ENCODE peak calls at places on chromosomes 4 and X, in seven cellular contexts. R is upper lobe of left lung; E is naive thymus-derived CD8-positive, alpha-beta T cell; G is NB4; O is AG10803; H is fibroblast of the aortic adventitia; V is T-helper 2 cell. T is an unnamed sample.
A peak's percentile ranks its signal among the peaks of the same experiment; 100 is the strongest.

GRCh38 chr4:20984011-20984836 is 284.0 kb downstream of the PACRGL start:
- DNase-seq in R (peak; percentile 67), E (no peak), G (no peak), O (no peak), H (no peak), V (no peak), T (no peak)

GRCh38 chr4:7398788-7399432 is 35.8 kb downstream of the PSAPL1 start:
- DNase-seq in R (no peak), E (no peak), G (no peak), O (no peak), H (no peak), V (no peak), T (no peak)

GRCh38 chr4:4947721-4948120 is 71.5 kb downstream of the CYTL1 start:
- DNase-seq in R (no peak), E (no peak), G (no peak), O (no peak), H (peak; percentile 44), V (no peak), T (no peak)

GRCh38 chrX:56788229-56788628 is 59.2 kb downstream of the NBDY start:
- DNase-seq in R (no peak), E (no peak), G (peak; percentile 69), O (no peak), H (peak; percentile 80), V (no peak), T (no peak)

GRCh38 chr4:41369680-41370079 is 113.0 kb downstream of the UCHL1 start:
- DNase-seq in R (no peak), E (no peak), G (no peak), O (no peak), H (no peak), V (no peak), T (no peak)

GRCh38 chrX:16114640-16115039 is 8.7 kb upstream of the GRPR start:
- DNase-seq in R (no peak), E (no peak), G (peak; percentile 71), O (peak; percentile 95), H (peak; percentile 69), V (peak; percentile 9), T (no peak)

GRCh38 chrX:152600853-152601635 is 36.7 kb upstream of the GABRQ start:
- DNase-seq in R (no peak), E (no peak), G (no peak), O (no peak), H (no peak), V (peak; percentile 3), T (no peak)

GRCh38 chr4:147550626-147551250 is 66.5 kb upstream of the TMEM184C start:
- DNase-seq in R (no peak), E (no peak), G (no peak), O (peak; percentile 39), H (peak; percentile 61), V (peak; percentile 14), T (peak; percentile 38)

GRCh38 chr4:78058591-78059523 is 1.7 kb downstream of the FRAS1 start:
- DNase-seq in R (peak; percentile 81), E (no peak), G (no peak), O (peak; percentile 27), H (peak; percentile 16), V (no peak), T (peak; percentile 43)

GRCh38 chrX:44873415-44874270 is 655 bp downstream of the KDM6A start:
- DNase-seq in R (peak; percentile 90), E (peak; percentile 44), G (peak; percentile 87), O (peak; percentile 42), H (peak; percentile 51), V (peak; percentile 63), T (peak; percentile 66)

GRCh38 chr4:168877779-168878491 is 132.1 kb downstream of the CBR4 start:
- DNase-seq in R (peak; percentile 92), E (peak; percentile 20), G (peak; percentile 45), O (peak; percentile 38), H (no peak), V (peak; percentile 42), T (peak; percentile 58)

GRCh38 chrX:3669841-3670240 is 43.6 kb downstream of the PRKX start:
- DNase-seq in R (no peak), E (no peak), G (no peak), O (no peak), H (no peak), V (no peak), T (no peak)

GRCh38 chrX:138710866-138711331 is 618 bp downstream of the FGF13 start:
- DNase-seq in R (peak; percentile 64), E (no peak), G (no peak), O (no peak), H (no peak), V (no peak), T (no peak)

GRCh38 chr4:15779336-15779735 is 1.2 kb downstream of the CD38 start:
- DNase-seq in R (no peak), E (no peak), G (peak; percentile 88), O (peak; percentile 50), H (peak; percentile 65), V (no peak), T (no peak)

GRCh38 chr4:184457530-184458249 is 16.7 kb downstream of the IRF2 start:
- DNase-seq in R (no peak), E (no peak), G (no peak), O (peak; percentile 36), H (no peak), V (no peak), T (peak; percentile 72)

GRCh38 chrX:18886344-18887161 is 97.4 kb downstream of the PHKA2 start:
- DNase-seq in R (no peak), E (peak; percentile 31), G (peak; percentile 78), O (peak; percentile 41), H (peak; percentile 55), V (peak; percentile 49), T (peak; percentile 67)

GRCh38 chr4:6019316-6020263 is 1.4 kb upstream of the C4orf50 start:
- DNase-seq in R (no peak), E (no peak), G (peak; percentile 54), O (peak; percentile 46), H (peak; percentile 38), V (peak; percentile 41), T (peak; percentile 66)

GRCh38 chr4:154329939-154330338 is 161.7 kb downstream of the DCHS2 start:
- DNase-seq in R (no peak), E (no peak), G (no peak), O (peak; percentile 75), H (peak; percentile 65), V (no peak), T (no peak)

GRCh38 chr4:10120943-10121567 is 4.5 kb upstream of the WDR1 start:
- DNase-seq in R (no peak), E (no peak), G (no peak), O (no peak), H (no peak), V (no peak), T (no peak)

GRCh38 chrX:115030635-115031034 is 13.2 kb upstream of the IL13RA2 start:
- DNase-seq in R (no peak), E (no peak), G (no peak), O (no peak), H (no peak), V (no peak), T (no peak)

GRCh38 chrX:69309074-69309792 is 144.0 kb upstream of the PJA1 start:
- DNase-seq in R (peak; percentile 34), E (no peak), G (no peak), O (no peak), H (no peak), V (no peak), T (no peak)

GRCh38 chrX:17375631-17376380 is 806 bp downstream of the NHS start:
- DNase-seq in R (peak; percentile 86), E (no peak), G (no peak), O (peak; percentile 28), H (peak; percentile 27), V (no peak), T (no peak)

GRCh38 chr4:133969202-133969873 is 232.3 kb downstream of the PABPC4L start:
- DNase-seq in R (no peak), E (no peak), G (no peak), O (peak; percentile 1), H (peak; percentile 4), V (no peak), T (no peak)

GRCh38 chr4:15063341-15063740 is 61.1 kb downstream of the CPEB2 start:
- DNase-seq in R (no peak), E (no peak), G (no peak), O (no peak), H (no peak), V (no peak), T (no peak)

GRCh38 chr4:184983660-184984356 is 34.5 kb upstream of the HELT start:
- DNase-seq in R (peak; percentile 91), E (peak; percentile 30), G (peak; percentile 74), O (peak; percentile 34), H (peak; percentile 43), V (peak; percentile 27), T (peak; percentile 74)

GRCh38 chr4:153113061-153113837 is 91.0 kb upstream of the TRIM2 start:
- DNase-seq in R (no peak), E (no peak), G (no peak), O (peak; percentile 79), H (peak; percentile 61), V (peak; percentile 67), T (no peak)